ENCODE peak calls at places on chromosomes 11 and 22, in ten cellular contexts. C is T-helper 9 cell; G is neural crest cell; L is HT-29; S is AG04450; R is EH; W is mucosa of descending colon; J is effector CD4-positive, alpha-beta T cell; Y is naive thymus-derived CD4-positive, alpha-beta T cell; X is DMS79. M is an unnamed sample.

GRCh38 chr11:6539748-6540268 is 42.7 kb downstream of the DNHD1 start:
- DNase-seq in C (no peak), G (no peak), L (no peak), S (no peak), R (no peak), W (no peak), J (no peak), Y (no peak), X (no peak), M (no peak)

GRCh38 chr11:61587951-61588695 is 7.2 kb upstream of the SYT7 start:
- DNase-seq in C (peak), G (no peak), L (peak), S (no peak), R (no peak), W (peak), J (peak), Y (peak), X (peak), M (peak)

GRCh38 chr11:106950067-106950491 is 68.2 kb downstream of the GUCY1A2 start:
- DNase-seq in C (no peak), G (no peak), L (no peak), S (no peak), R (peak), W (no peak), J (no peak), Y (no peak), X (no peak), M (no peak)

GRCh38 chr22:26139320-26139719 is 29.9 kb upstream of the SEZ6L start:
- DNase-seq in C (no peak), G (no peak), L (no peak), S (no peak), R (no peak), W (peak), J (no peak), Y (no peak), X (peak), M (no peak)

GRCh38 chr11:5007561-5007960 is 12.9 kb downstream of the OR51L1 start:
- DNase-seq in C (no peak), G (no peak), L (no peak), S (no peak), R (peak), W (no peak), J (no peak), Y (no peak), X (no peak), M (no peak)

GRCh38 chr22:50532353-50532700 is 2.5 kb upstream of the TYMP start:
- DNase-seq in C (no peak), G (no peak), L (no peak), S (no peak), R (no peak), W (peak), J (no peak), Y (no peak), X (no peak), M (no peak)

GRCh38 chr22:34236527-34236926 is 316.3 kb upstream of the LARGE1 start:
- DNase-seq in C (no peak), G (no peak), L (no peak), S (no peak), R (no peak), W (no peak), J (no peak), Y (no peak), X (no peak), M (no peak)

GRCh38 chr11:46472662-46472994 is 81.1 kb upstream of the CHRM4 start:
- DNase-seq in C (no peak), G (no peak), L (peak), S (no peak), R (no peak), W (no peak), J (no peak), Y (no peak), X (no peak), M (no peak)

GRCh38 chr22:49961601-49962011 is 1.0 kb downstream of the PIM3 start:
- DNase-seq in C (no peak), G (no peak), L (no peak), S (no peak), R (peak), W (no peak), J (no peak), Y (no peak), X (no peak), M (peak)

GRCh38 chr11:65645710-65646109 is 7.8 kb downstream of the SIPA1 start:
- DNase-seq in C (no peak), G (no peak), L (no peak), S (no peak), R (peak), W (peak), J (no peak), Y (no peak), X (no peak), M (no peak)

GRCh38 chr11:116853461-116854073 is 16.1 kb upstream of the APOA1 start:
- DNase-seq in C (peak), G (no peak), L (peak), S (peak), R (peak), W (no peak), J (peak), Y (no peak), X (no peak), M (no peak)

GRCh38 chr11:32071811-32072210 is 19.1 kb upstream of the RCN1 start:
- DNase-seq in C (no peak), G (no peak), L (peak), S (no peak), R (peak), W (no peak), J (no peak), Y (no peak), X (no peak), M (peak)

GRCh38 chr22:22746963-22747933 is 102.8 kb downstream of the GGTLC2 start:
- DNase-seq in C (no peak), G (no peak), L (no peak), S (no peak), R (no peak), W (no peak), J (no peak), Y (no peak), X (no peak), M (no peak)

GRCh38 chr11:67371549-67372231 is 1.7 kb downstream of the CLCF1 start:
- DNase-seq in C (no peak), G (no peak), L (peak), S (no peak), R (peak), W (no peak), J (peak), Y (peak), X (no peak), M (peak)

GRCh38 chr22:32753591-32753990 is 47.9 kb upstream of the TIMP3 start:
- DNase-seq in C (no peak), G (no peak), L (no peak), S (no peak), R (no peak), W (no peak), J (no peak), Y (no peak), X (no peak), M (no peak)

GRCh38 chr11:2209370-2209801 is 37.8 kb upstream of the TH start:
- DNase-seq in C (no peak), G (peak), L (no peak), S (no peak), R (no peak), W (no peak), J (no peak), Y (no peak), X (no peak), M (no peak)

GRCh38 chr11:11451501-11452005 is 98.5 kb upstream of the CSNK2A3 start:
- DNase-seq in C (no peak), G (no peak), L (peak), S (no peak), R (peak), W (no peak), J (no peak), Y (no peak), X (no peak), M (no peak)

GRCh38 chr22:31451709-31452571 is 37.7 kb downstream of the EIF4ENIF1 start:
- DNase-seq in C (no peak), G (no peak), L (peak), S (peak), R (peak), W (no peak), J (peak), Y (no peak), X (no peak), M (peak)

M was measured in endothelial cell.